ENCODE peak calls at places on chromosomes 12 and 14, in four cellular contexts. X is HTR-8/SVneo; Q is naive thymus-derived CD8-positive, alpha-beta T cell; L is ACHN. P is an unnamed sample.

GRCh38 chr12:51082561-51083139 is 746 bp downstream of the CSRNP2 start:
- DNase-seq in L (peak; percentile 64), Q (no peak), X (peak; percentile 54), P (peak; percentile 48)

GRCh38 chr14:44529026-44529425 is 21.9 kb upstream of the FSCB start:
- DNase-seq in Q (no peak), L (no peak), X (no peak), P (no peak)

GRCh38 chr12:116389990-116390655 is 112.6 kb upstream of the MED13L start:
- DNase-seq in X (peak; percentile 76), L (peak; percentile 23), Q (no peak), P (no peak)

GRCh38 chr14:39247256-39247655 is 13.5 kb downstream of the MIA2 start:
- DNase-seq in X (peak; percentile 26), Q (no peak), L (peak; percentile 61), P (no peak)

GRCh38 chr14:88079624-88080023 is 74.7 kb downstream of the GPR65 start:
- DNase-seq in L (no peak), Q (no peak), X (no peak), P (no peak)

GRCh38 chr12:132761911-132762583 is 415 bp upstream of the ANKLE2 start:
- DNase-seq in X (peak; percentile 92), L (peak; percentile 97), Q (peak; percentile 91), P (peak; percentile 85)

GRCh38 chr12:57864382-57864781 is 17.9 kb upstream of the CTDSP2 start:
- DNase-seq in X (no peak), L (no peak), Q (no peak), P (peak; percentile 83)

GRCh38 chr12:1834186-1834925 is 14.0 kb downstream of the LRTM2 start:
- DNase-seq in X (no peak), L (no peak), Q (no peak), P (no peak)

GRCh38 chr12:116637589-116638165 is 78.5 kb downstream of the MAP1LC3B2 start:
- DNase-seq in L (no peak), X (no peak), Q (no peak), P (no peak)

GRCh38 chr12:66900616-66901015 is 221.7 kb upstream of the GRIP1 start:
- DNase-seq in Q (no peak), X (no peak), L (no peak), P (no peak)

GRCh38 chr12:110058875-110059615 is 10.7 kb upstream of the C12orf76 start:
- DNase-seq in X (no peak), L (no peak), Q (no peak), P (no peak)

GRCh38 chr12:2302711-2303255 is 250.0 kb downstream of the CACNA1C start:
- DNase-seq in L (no peak), X (no peak), Q (no peak), P (no peak)

GRCh38 chr12:75491169-75491568 is 10.6 kb downstream of the GLIPR1 start:
- DNase-seq in L (no peak), X (no peak), Q (no peak), P (no peak)

GRCh38 chr14:36857842-36858445 is 196.3 kb downstream of the PAX9 start:
- DNase-seq in X (no peak), Q (no peak), L (no peak), P (no peak)

GRCh38 chr14:95959317-95959716 is 79.8 kb upstream of the C14orf132 start:
- DNase-seq in X (no peak), L (no peak), Q (no peak), P (no peak)

GRCh38 chr12:22467190-22467589 is 77.2 kb downstream of the C2CD5 start:
- DNase-seq in L (no peak), X (no peak), Q (no peak), P (no peak)

P was measured in SW480.